ENCODE peak calls at places on chromosomes 3 and 15, in four cellular contexts. One of them, this sample, is unnamed.

GRCh38 chr3:41682996-41683395 is 278.9 kb downstream of the ULK4 start:
- DNase-seq in EL: peak
- DNase-seq in retina: no peak
- DNase-seq in CD4-positive, CD25-positive, alpha-beta regulatory T cell: no peak
- DNase-seq in this sample: no peak

GRCh38 chr3:42819351-42819965 is 10.2 kb downstream of the ACKR2 start:
- DNase-seq in EL: no peak
- DNase-seq in retina: no peak
- DNase-seq in CD4-positive, CD25-positive, alpha-beta regulatory T cell: no peak
- DNase-seq in this sample: no peak

GRCh38 chr3:63900459-63900858 is 11.7 kb downstream of the SCAANT1 start:
- DNase-seq in EL: no peak
- DNase-seq in retina: no peak
- DNase-seq in CD4-positive, CD25-positive, alpha-beta regulatory T cell: no peak
- DNase-seq in this sample: no peak

GRCh38 chr3:4726549-4726948 is 233.4 kb downstream of the ITPR1 start:
- DNase-seq in EL: no peak
- DNase-seq in retina: no peak
- DNase-seq in CD4-positive, CD25-positive, alpha-beta regulatory T cell: no peak
- DNase-seq in this sample: no peak

GRCh38 chr3:186281172-186281571 is 80.9 kb downstream of the DGKG start:
- DNase-seq in EL: peak
- DNase-seq in retina: no peak
- DNase-seq in CD4-positive, CD25-positive, alpha-beta regulatory T cell: no peak
- DNase-seq in this sample: no peak

GRCh38 chr3:195870442-195870841 is 37.9 kb downstream of the TNK2 start:
- DNase-seq in EL: peak
- DNase-seq in retina: no peak
- DNase-seq in CD4-positive, CD25-positive, alpha-beta regulatory T cell: no peak
- DNase-seq in this sample: no peak

GRCh38 chr3:123122525-123123315 is 55.9 kb downstream of the PDIA5 start:
- DNase-seq in EL: peak
- DNase-seq in retina: no peak
- DNase-seq in CD4-positive, CD25-positive, alpha-beta regulatory T cell: no peak
- DNase-seq in this sample: no peak

GRCh38 chr15:74776851-74777768 is 4.8 kb upstream of the CSK start:
- DNase-seq in EL: peak
- DNase-seq in retina: no peak
- DNase-seq in CD4-positive, CD25-positive, alpha-beta regulatory T cell: peak
- DNase-seq in this sample: no peak

GRCh38 chr3:59212128-59212764 is 162.4 kb upstream of the CFAP20DC start:
- DNase-seq in EL: peak
- DNase-seq in retina: peak
- DNase-seq in CD4-positive, CD25-positive, alpha-beta regulatory T cell: peak
- DNase-seq in this sample: no peak

GRCh38 chr3:29285356-29286070 is 4.6 kb downstream of the RBMS3 start:
- DNase-seq in EL: peak
- DNase-seq in retina: no peak
- DNase-seq in CD4-positive, CD25-positive, alpha-beta regulatory T cell: no peak
- DNase-seq in this sample: no peak

GRCh38 chr15:39403674-39404117 is 177.2 kb upstream of the THBS1 start:
- DNase-seq in EL: peak
- DNase-seq in retina: no peak
- DNase-seq in CD4-positive, CD25-positive, alpha-beta regulatory T cell: no peak
- DNase-seq in this sample: no peak

GRCh38 chr3:158725348-158725966 is 6.8 kb downstream of the RARRES1 start:
- DNase-seq in EL: peak
- DNase-seq in retina: no peak
- DNase-seq in CD4-positive, CD25-positive, alpha-beta regulatory T cell: no peak
- DNase-seq in this sample: peak

GRCh38 chr3:95434436-95434835 is 1371.6 kb downstream of the NSUN3 start:
- DNase-seq in EL: no peak
- DNase-seq in retina: no peak
- DNase-seq in CD4-positive, CD25-positive, alpha-beta regulatory T cell: no peak
- DNase-seq in this sample: no peak

GRCh38 chr15:96184297-96184696 is 146.2 kb upstream of the NR2F2 start:
- DNase-seq in EL: no peak
- DNase-seq in retina: no peak
- DNase-seq in CD4-positive, CD25-positive, alpha-beta regulatory T cell: no peak
- DNase-seq in this sample: no peak

GRCh38 chr3:146170591-146170990 is 9.6 kb upstream of the PLOD2 start:
- DNase-seq in EL: no peak
- DNase-seq in retina: no peak
- DNase-seq in CD4-positive, CD25-positive, alpha-beta regulatory T cell: no peak
- DNase-seq in this sample: no peak

GRCh38 chr3:37668831-37669610 is 192.7 kb upstream of the CTDSPL start:
- DNase-seq in EL: no peak
- DNase-seq in retina: no peak
- DNase-seq in CD4-positive, CD25-positive, alpha-beta regulatory T cell: no peak
- DNase-seq in this sample: no peak

GRCh38 chr3:35743218-35743617 is 103.9 kb downstream of the ARPP21 start:
- DNase-seq in EL: no peak
- DNase-seq in retina: no peak
- DNase-seq in CD4-positive, CD25-positive, alpha-beta regulatory T cell: no peak
- DNase-seq in this sample: no peak

GRCh38 chr3:18012464-18012863 is 270.0 kb upstream of the TBC1D5 start:
- DNase-seq in EL: no peak
- DNase-seq in retina: no peak
- DNase-seq in CD4-positive, CD25-positive, alpha-beta regulatory T cell: no peak
- DNase-seq in this sample: no peak

GRCh38 chr3:19920401-19921075 is 13.5 kb downstream of the EFHB start:
- DNase-seq in EL: no peak
- DNase-seq in retina: no peak
- DNase-seq in CD4-positive, CD25-positive, alpha-beta regulatory T cell: no peak
- DNase-seq in this sample: no peak

GRCh38 chr3:4303187-4304123 is at the start of gene SETMAR:
- DNase-seq in EL: peak
- DNase-seq in retina: peak
- DNase-seq in CD4-positive, CD25-positive, alpha-beta regulatory T cell: peak
- DNase-seq in this sample: peak

GRCh38 chr3:75101329-75102147 is 487.1 kb upstream of the CNTN3 start:
- DNase-seq in EL: no peak
- DNase-seq in retina: peak
- DNase-seq in CD4-positive, CD25-positive, alpha-beta regulatory T cell: no peak
- DNase-seq in this sample: no peak

GRCh38 chr3:105938101-105938500 is 69.3 kb upstream of the CBLB start:
- DNase-seq in EL: peak
- DNase-seq in retina: no peak
- DNase-seq in CD4-positive, CD25-positive, alpha-beta regulatory T cell: no peak
- DNase-seq in this sample: peak